ENCODE peak calls at places on chromosome 1, in ten cellular contexts. U, Q, A, K, C, N, P, D, T and I are unnamed samples.
A peak's percentile ranks its signal among the peaks of the same experiment; 100 is the strongest.

GRCh38 chr1:186456731-186457255 is 4.1 kb downstream of the PDC start:
- DNase-seq in U (no peak), A (no peak), Q (no peak), T (no peak), N (no peak), K (no peak), C (no peak), D (no peak), P (no peak), I (no peak)

GRCh38 chr1:234605983-234606730 is 3.8 kb downstream of the IRF2BP2 start:
- DNase-seq in D (peak; percentile 86), N (no peak), U (peak; percentile 67), T (no peak), Q (peak; percentile 52), K (no peak), A (no peak), P (no peak), C (no peak), I (no peak)

GRCh38 chr1:10648689-10649483 is 147.6 kb downstream of the CASZ1 start:
- DNase-seq in N (no peak), A (no peak), K (peak; percentile 70), T (no peak), D (no peak), U (no peak), P (no peak), C (peak; percentile 41), Q (no peak), I (no peak)

GRCh38 chr1:171833091-171833822 is 8.0 kb upstream of the DNM3 start:
- DNase-seq in Q (no peak), K (no peak), U (no peak), P (no peak), D (no peak), C (no peak), T (no peak), A (no peak), N (no peak), I (no peak)

GRCh38 chr1:29133861-29134694 is 10.4 kb upstream of the TMEM200B start:
- DNase-seq in U (no peak), C (peak; percentile 47), A (no peak), P (peak; percentile 68), T (no peak), K (peak; percentile 53), D (peak; percentile 73), Q (no peak), N (no peak), I (no peak)

GRCh38 chr1:242556276-242556675 is 31.8 kb upstream of the PLD5 start:
- DNase-seq in K (no peak), N (no peak), D (no peak), Q (no peak), A (no peak), P (no peak), T (no peak), C (no peak), U (no peak), I (no peak)

GRCh38 chr1:32903991-32904776 is 3.0 kb upstream of the TMEM54 start:
- DNase-seq in D (no peak), Q (peak; percentile 86), A (no peak), C (no peak), K (no peak), P (no peak), U (no peak), N (no peak), T (no peak), I (no peak)

GRCh38 chr1:1299686-1300351 is 7.9 kb downstream of the ACAP3 start:
- DNase-seq in P (no peak), U (no peak), C (peak; percentile 78), Q (no peak), A (no peak), D (no peak), K (no peak), N (no peak), T (no peak), I (peak; percentile 73)

GRCh38 chr1:90715334-90715733 is 1.8 kb downstream of the BARHL2 start:
- DNase-seq in C (no peak), P (no peak), K (no peak), A (no peak), U (no peak), Q (no peak), D (no peak), N (no peak), T (no peak), I (no peak)

GRCh38 chr1:67696708-67697107 is 11.7 kb downstream of the GADD45A start:
- DNase-seq in N (no peak), A (no peak), K (no peak), C (no peak), U (no peak), T (no peak), P (no peak), Q (no peak), D (no peak), I (no peak)

GRCh38 chr1:29633784-29634183 is 397.5 kb downstream of the PTPRU start:
- DNase-seq in K (no peak), C (no peak), D (no peak), T (no peak), U (no peak), P (no peak), A (no peak), N (no peak), Q (no peak), I (no peak)

GRCh38 chr1:205226868-205227583 is 720 bp upstream of the TMCC2 start:
- DNase-seq in N (no peak), A (peak; percentile 10), P (no peak), U (peak; percentile 37), C (no peak), K (peak; percentile 35), Q (no peak), D (no peak), T (no peak), I (no peak)

GRCh38 chr1:229781453-229781852 is 155.4 kb downstream of the URB2 start:
- DNase-seq in U (no peak), T (no peak), D (no peak), P (no peak), K (no peak), C (peak; percentile 3), Q (peak; percentile 50), A (peak; percentile 7), N (no peak), I (peak; percentile 56)

GRCh38 chr1:227214170-227214569 is 104.1 kb downstream of the CDC42BPA start:
- DNase-seq in U (no peak), Q (no peak), A (no peak), T (no peak), D (no peak), N (no peak), P (no peak), C (no peak), K (no peak), I (no peak)

GRCh38 chr1:194102607-194103006 is 916.2 kb upstream of the B3GALT2 start:
- DNase-seq in U (no peak), C (peak; percentile 67), T (no peak), Q (no peak), A (no peak), D (no peak), P (no peak), N (no peak), K (no peak), I (no peak)

GRCh38 chr1:151255381-151255780 is 847 bp downstream of the PSMD4 start:
- DNase-seq in T (no peak), U (no peak), A (no peak), N (no peak), P (no peak), C (no peak), D (no peak), K (no peak), Q (no peak), I (no peak)

GRCh38 chr1:203282720-203283542 is 22.4 kb upstream of the BTG2 start:
- DNase-seq in P (no peak), K (peak; percentile 33), N (peak; percentile 30), C (no peak), T (no peak), U (no peak), D (peak; percentile 78), A (no peak), Q (no peak), I (no peak)

GRCh38 chr1:14970115-14970798 is 183.3 kb upstream of the TMEM51 start:
- DNase-seq in K (peak; percentile 93), P (no peak), C (peak; percentile 65), N (no peak), U (peak; percentile 39), D (no peak), Q (peak; percentile 26), A (peak; percentile 76), T (peak; percentile 18), I (peak; percentile 36)

DNA sequence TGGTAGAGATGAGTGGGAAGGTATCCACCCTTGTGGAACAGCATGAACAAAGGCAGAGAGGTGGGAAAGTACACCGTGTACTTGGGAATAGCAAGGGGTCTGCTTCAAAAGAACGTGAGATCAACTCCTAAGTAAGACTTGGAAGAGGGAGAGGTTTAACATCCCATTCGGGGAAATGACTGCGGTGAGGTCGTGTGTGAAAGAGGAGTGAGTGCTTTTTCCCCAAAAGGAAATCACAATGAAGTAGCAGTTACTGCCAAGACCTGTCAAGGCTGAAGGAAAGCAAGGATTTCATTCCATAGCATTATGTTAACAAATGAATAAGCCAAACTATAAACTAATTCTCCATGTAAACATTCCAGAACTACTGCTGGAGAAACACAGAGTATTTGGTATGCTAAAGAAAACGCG is 19.9 kb upstream of the SYDE2 start:
- DNase-seq in N (no peak), P (no peak), Q (no peak), D (no peak), C (no peak), T (no peak), K (no peak), A (no peak), U (no peak), I (no peak)
- TF ChIP-seq POLR2AphosphoS5 in N (no peak), P (no peak), Q (peak; percentile 54), D (no peak), C (no peak), T (no peak), K (no peak), A (no peak), U (no peak), I (no peak)

GRCh38 chr1:231818342-231818741 is 191.8 kb downstream of the DISC1 start:
- DNase-seq in K (no peak), D (no peak), U (no peak), T (no peak), A (no peak), N (no peak), Q (no peak), C (no peak), P (no peak), I (no peak)
- TF ChIP-seq POLR2AphosphoS5 in K (no peak), D (no peak), U (no peak), T (no peak), A (no peak), N (no peak), Q (no peak), C (no peak), P (no peak), I (no peak)

GRCh38 chr1:77888429-77889239 is at the start of gene NEXN:
- DNase-seq in C (peak; percentile 88), D (peak; percentile 84), K (peak; percentile 43), T (no peak), Q (peak; percentile 58), N (peak; percentile 61), P (peak; percentile 39), U (peak; percentile 80), A (no peak), I (peak; percentile 65)
- TF ChIP-seq POLR2AphosphoS5 in C (peak; percentile 17), D (peak; percentile 49), K (no peak), T (no peak), Q (peak; percentile 32), N (peak; percentile 49), P (no peak), U (peak; percentile 45), A (no peak), I (peak; percentile 37)

DNA sequence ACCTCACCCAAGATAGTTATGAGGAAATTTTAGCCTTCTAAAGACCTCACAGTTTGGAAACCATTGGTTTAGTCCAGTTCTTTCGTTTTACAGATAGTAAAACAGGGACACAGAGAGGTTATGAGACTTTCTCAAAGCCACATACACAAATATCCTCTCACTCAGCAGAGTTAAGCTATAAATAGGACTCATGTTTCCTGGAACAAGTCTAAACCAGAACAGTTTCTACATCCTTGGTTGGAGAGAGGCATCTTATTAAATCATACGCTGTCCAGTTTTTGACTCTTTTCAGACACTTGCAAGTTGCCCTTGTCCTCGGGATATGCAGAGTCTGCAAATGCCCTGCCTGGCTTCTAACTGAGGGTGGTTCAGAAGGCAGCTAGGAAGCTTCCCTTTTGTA is 462.1 kb upstream of the DEPDC1 start:
- DNase-seq in P (no peak), C (no peak), A (no peak), N (no peak), D (no peak), Q (no peak), T (no peak), U (no peak), K (no peak), I (no peak)
- TF ChIP-seq POLR2AphosphoS5 in P (no peak), C (no peak), A (no peak), N (no peak), D (no peak), Q (no peak), T (no peak), U (no peak), K (no peak), I (no peak)